ENCODE peak calls at places on chromosomes 2 and 18, in nine cellular contexts. One of them, this sample, is unnamed.

GRCh38 chr2:28155627-28156026 is 237.0 kb upstream of the FOSL2 start:
- DNase-seq in sigmoid colon: no peak
- DNase-seq in lower lobe of right lung: no peak
- DNase-seq in endodermal cell: peak; percentile 72
- DNase-seq in HL-60: peak; percentile 13
- DNase-seq in substantia nigra: no peak
- DNase-seq in colonic mucosa: no peak
- DNase-seq in CD8-positive, alpha-beta memory T cell: no peak
- DNase-seq in caudate nucleus: no peak
- DNase-seq in this sample: no peak

GRCh38 chr18:50428531-50429206 is 53.8 kb downstream of the SKA1 start:
- DNase-seq in sigmoid colon: no peak
- DNase-seq in lower lobe of right lung: no peak
- DNase-seq in endodermal cell: no peak
- DNase-seq in HL-60: no peak
- DNase-seq in substantia nigra: no peak
- DNase-seq in colonic mucosa: no peak
- DNase-seq in CD8-positive, alpha-beta memory T cell: no peak
- DNase-seq in caudate nucleus: no peak
- DNase-seq in this sample: no peak

GRCh38 chr2:64454316-64455030 is 511 bp downstream of the LGALSL start:
- DNase-seq in sigmoid colon: peak; percentile 83
- DNase-seq in lower lobe of right lung: peak; percentile 70
- DNase-seq in endodermal cell: peak; percentile 83
- DNase-seq in HL-60: peak; percentile 8
- DNase-seq in substantia nigra: peak; percentile 55
- DNase-seq in colonic mucosa: peak; percentile 56
- DNase-seq in CD8-positive, alpha-beta memory T cell: peak; percentile 22
- DNase-seq in caudate nucleus: no peak
- DNase-seq in this sample: peak; percentile 35

GRCh38 chr2:75729861-75730260 is 19.1 kb upstream of the GCFC2 start:
- DNase-seq in sigmoid colon: no peak
- DNase-seq in lower lobe of right lung: no peak
- DNase-seq in endodermal cell: no peak
- DNase-seq in HL-60: no peak
- DNase-seq in substantia nigra: no peak
- DNase-seq in colonic mucosa: no peak
- DNase-seq in CD8-positive, alpha-beta memory T cell: no peak
- DNase-seq in caudate nucleus: no peak
- DNase-seq in this sample: no peak

GRCh38 chr2:206230060-206230890 is 44.2 kb upstream of the ZDBF2 start:
- DNase-seq in sigmoid colon: no peak
- DNase-seq in lower lobe of right lung: no peak
- DNase-seq in endodermal cell: peak; percentile 84
- DNase-seq in HL-60: no peak
- DNase-seq in substantia nigra: no peak
- DNase-seq in colonic mucosa: no peak
- DNase-seq in CD8-positive, alpha-beta memory T cell: no peak
- DNase-seq in caudate nucleus: no peak
- DNase-seq in this sample: no peak

GRCh38 chr2:197240018-197240712 is 70.4 kb downstream of the ANKRD44 start:
- DNase-seq in sigmoid colon: no peak
- DNase-seq in lower lobe of right lung: no peak
- DNase-seq in endodermal cell: no peak
- DNase-seq in HL-60: no peak
- DNase-seq in substantia nigra: no peak
- DNase-seq in colonic mucosa: no peak
- DNase-seq in CD8-positive, alpha-beta memory T cell: no peak
- DNase-seq in caudate nucleus: no peak
- DNase-seq in this sample: no peak

GRCh38 chr2:226674123-226674522 is 125.5 kb downstream of the IRS1 start:
- DNase-seq in sigmoid colon: no peak
- DNase-seq in lower lobe of right lung: no peak
- DNase-seq in endodermal cell: no peak
- DNase-seq in HL-60: no peak
- DNase-seq in substantia nigra: no peak
- DNase-seq in colonic mucosa: no peak
- DNase-seq in CD8-positive, alpha-beta memory T cell: no peak
- DNase-seq in caudate nucleus: no peak
- DNase-seq in this sample: no peak

GRCh38 chr2:207477896-207478295 is 51.9 kb upstream of the CREB1 start:
- DNase-seq in sigmoid colon: no peak
- DNase-seq in lower lobe of right lung: no peak
- DNase-seq in endodermal cell: no peak
- DNase-seq in HL-60: no peak
- DNase-seq in substantia nigra: no peak
- DNase-seq in colonic mucosa: no peak
- DNase-seq in CD8-positive, alpha-beta memory T cell: no peak
- DNase-seq in caudate nucleus: no peak
- DNase-seq in this sample: no peak

GRCh38 chr2:235551965-235552364 is 58.1 kb downstream of the AGAP1 start:
- DNase-seq in sigmoid colon: no peak
- DNase-seq in lower lobe of right lung: peak; percentile 60
- DNase-seq in endodermal cell: peak; percentile 88
- DNase-seq in HL-60: no peak
- DNase-seq in substantia nigra: peak; percentile 70
- DNase-seq in colonic mucosa: peak; percentile 68
- DNase-seq in CD8-positive, alpha-beta memory T cell: no peak
- DNase-seq in caudate nucleus: no peak
- DNase-seq in this sample: peak; percentile 82

GRCh38 chr2:94986392-94986963 is 39.0 kb upstream of the MAL start:
- DNase-seq in sigmoid colon: no peak
- DNase-seq in lower lobe of right lung: no peak
- DNase-seq in endodermal cell: peak; percentile 87
- DNase-seq in HL-60: peak; percentile 14
- DNase-seq in substantia nigra: peak; percentile 25
- DNase-seq in colonic mucosa: peak; percentile 35
- DNase-seq in CD8-positive, alpha-beta memory T cell: no peak
- DNase-seq in caudate nucleus: no peak
- DNase-seq in this sample: peak; percentile 44

GRCh38 chr2:54757496-54757895 is 34.0 kb downstream of the EML6 start:
- DNase-seq in sigmoid colon: no peak
- DNase-seq in lower lobe of right lung: no peak
- DNase-seq in endodermal cell: peak; percentile 62
- DNase-seq in HL-60: no peak
- DNase-seq in substantia nigra: no peak
- DNase-seq in colonic mucosa: no peak
- DNase-seq in CD8-positive, alpha-beta memory T cell: no peak
- DNase-seq in caudate nucleus: no peak
- DNase-seq in this sample: no peak

GRCh38 chr2:10288606-10289005 is 14.1 kb upstream of the HPCAL1 start:
- DNase-seq in sigmoid colon: no peak
- DNase-seq in lower lobe of right lung: no peak
- DNase-seq in endodermal cell: no peak
- DNase-seq in HL-60: no peak
- DNase-seq in substantia nigra: no peak
- DNase-seq in colonic mucosa: no peak
- DNase-seq in CD8-positive, alpha-beta memory T cell: no peak
- DNase-seq in caudate nucleus: no peak
- DNase-seq in this sample: no peak

GRCh38 chr2:214810670-214811069 is 1.2 kb upstream of the BARD1 start:
- DNase-seq in sigmoid colon: no peak
- DNase-seq in lower lobe of right lung: peak; percentile 45
- DNase-seq in endodermal cell: peak; percentile 53
- DNase-seq in HL-60: no peak
- DNase-seq in substantia nigra: no peak
- DNase-seq in colonic mucosa: peak; percentile 32
- DNase-seq in CD8-positive, alpha-beta memory T cell: no peak
- DNase-seq in caudate nucleus: no peak
- DNase-seq in this sample: peak; percentile 30

GRCh38 chr18:54192900-54193299 is 31.6 kb downstream of the MBD2 start:
- DNase-seq in sigmoid colon: no peak
- DNase-seq in lower lobe of right lung: no peak
- DNase-seq in endodermal cell: no peak
- DNase-seq in HL-60: no peak
- DNase-seq in substantia nigra: no peak
- DNase-seq in colonic mucosa: no peak
- DNase-seq in CD8-positive, alpha-beta memory T cell: no peak
- DNase-seq in caudate nucleus: no peak
- DNase-seq in this sample: no peak

GRCh38 chr18:35159782-35160181 is 81.1 kb upstream of the ZNF397 start:
- DNase-seq in sigmoid colon: no peak
- DNase-seq in lower lobe of right lung: no peak
- DNase-seq in endodermal cell: no peak
- DNase-seq in HL-60: no peak
- DNase-seq in substantia nigra: no peak
- DNase-seq in colonic mucosa: no peak
- DNase-seq in CD8-positive, alpha-beta memory T cell: no peak
- DNase-seq in caudate nucleus: no peak
- DNase-seq in this sample: no peak

GRCh38 chr18:49251451-49251850 is 209.0 kb downstream of the DYM start:
- DNase-seq in sigmoid colon: no peak
- DNase-seq in lower lobe of right lung: no peak
- DNase-seq in endodermal cell: no peak
- DNase-seq in HL-60: no peak
- DNase-seq in substantia nigra: no peak
- DNase-seq in colonic mucosa: no peak
- DNase-seq in CD8-positive, alpha-beta memory T cell: no peak
- DNase-seq in caudate nucleus: no peak
- DNase-seq in this sample: no peak

GRCh38 chr18:49249523-49249922 is 210.9 kb downstream of the DYM start:
- DNase-seq in sigmoid colon: no peak
- DNase-seq in lower lobe of right lung: no peak
- DNase-seq in endodermal cell: no peak
- DNase-seq in HL-60: peak; percentile 72
- DNase-seq in substantia nigra: no peak
- DNase-seq in colonic mucosa: no peak
- DNase-seq in CD8-positive, alpha-beta memory T cell: no peak
- DNase-seq in caudate nucleus: no peak
- DNase-seq in this sample: no peak

GRCh38 chr18:49250819-49251388 is 209.5 kb downstream of the DYM start:
- DNase-seq in sigmoid colon: no peak
- DNase-seq in lower lobe of right lung: no peak
- DNase-seq in endodermal cell: no peak
- DNase-seq in HL-60: no peak
- DNase-seq in substantia nigra: no peak
- DNase-seq in colonic mucosa: no peak
- DNase-seq in CD8-positive, alpha-beta memory T cell: no peak
- DNase-seq in caudate nucleus: no peak
- DNase-seq in this sample: no peak

GRCh38 chr18:49243391-49243790 is 217.1 kb downstream of the DYM start:
- DNase-seq in sigmoid colon: no peak
- DNase-seq in lower lobe of right lung: no peak
- DNase-seq in endodermal cell: no peak
- DNase-seq in HL-60: no peak
- DNase-seq in substantia nigra: no peak
- DNase-seq in colonic mucosa: no peak
- DNase-seq in CD8-positive, alpha-beta memory T cell: no peak
- DNase-seq in caudate nucleus: no peak
- DNase-seq in this sample: no peak

GRCh38 chr18:49247786-49248185 is 212.7 kb downstream of the DYM start:
- DNase-seq in sigmoid colon: no peak
- DNase-seq in lower lobe of right lung: no peak
- DNase-seq in endodermal cell: no peak
- DNase-seq in HL-60: no peak
- DNase-seq in substantia nigra: no peak
- DNase-seq in colonic mucosa: no peak
- DNase-seq in CD8-positive, alpha-beta memory T cell: no peak
- DNase-seq in caudate nucleus: no peak
- DNase-seq in this sample: no peak
- H3K27ac ChIP-seq in sigmoid colon: no peak overlapping the region
- H3K27ac ChIP-seq in lower lobe of right lung: no peak overlapping the region
- H3K27ac ChIP-seq in endodermal cell: no peak overlapping the region
- H3K27ac ChIP-seq in HL-60: no peak overlapping the region
- H3K27ac ChIP-seq in substantia nigra: no peak overlapping the region
- H3K27ac ChIP-seq in colonic mucosa: no peak overlapping the region
- H3K27ac ChIP-seq in CD8-positive, alpha-beta memory T cell: no peak overlapping the region
- H3K27ac ChIP-seq in caudate nucleus: no peak overlapping the region
- H3K27ac ChIP-seq in this sample: no peak overlapping the region

GRCh38 chr2:127220807-127221527 is 868 bp upstream of the CYP27C1 start:
- DNase-seq in sigmoid colon: no peak
- DNase-seq in lower lobe of right lung: no peak
- DNase-seq in endodermal cell: peak; percentile 83
- DNase-seq in HL-60: no peak
- DNase-seq in substantia nigra: no peak
- DNase-seq in colonic mucosa: no peak
- DNase-seq in CD8-positive, alpha-beta memory T cell: no peak
- DNase-seq in caudate nucleus: no peak
- DNase-seq in this sample: no peak
- H3K27ac ChIP-seq in sigmoid colon: no peak overlapping the region
- H3K27ac ChIP-seq in lower lobe of right lung: no peak overlapping the region
- H3K27ac ChIP-seq in endodermal cell: peak overlapping the region; percentile 68
- H3K27ac ChIP-seq in HL-60: no peak overlapping the region
- H3K27ac ChIP-seq in substantia nigra: no peak overlapping the region
- H3K27ac ChIP-seq in colonic mucosa: no peak overlapping the region
- H3K27ac ChIP-seq in CD8-positive, alpha-beta memory T cell: no peak overlapping the region
- H3K27ac ChIP-seq in caudate nucleus: no peak overlapping the region
- H3K27ac ChIP-seq in this sample: no peak overlapping the region

GRCh38 chr2:239400000-239400831 is 604 bp downstream of the HDAC4 start:
- DNase-seq in sigmoid colon: peak; percentile 72
- DNase-seq in lower lobe of right lung: no peak
- DNase-seq in endodermal cell: peak; percentile 47
- DNase-seq in HL-60: no peak
- DNase-seq in substantia nigra: no peak
- DNase-seq in colonic mucosa: peak; percentile 50
- DNase-seq in CD8-positive, alpha-beta memory T cell: no peak
- DNase-seq in caudate nucleus: no peak
- DNase-seq in this sample: peak; percentile 67
- H3K27ac ChIP-seq in sigmoid colon: peak overlapping the region; percentile 87
- H3K27ac ChIP-seq in lower lobe of right lung: peak overlapping the region; percentile 39
- H3K27ac ChIP-seq in endodermal cell: no peak overlapping the region
- H3K27ac ChIP-seq in HL-60: peak overlapping the region; percentile 61
- H3K27ac ChIP-seq in substantia nigra: peak overlapping the region; percentile 7
- H3K27ac ChIP-seq in colonic mucosa: peak overlapping the region; percentile 13
- H3K27ac ChIP-seq in CD8-positive, alpha-beta memory T cell: peak overlapping the region; percentile 40
- H3K27ac ChIP-seq in caudate nucleus: no peak overlapping the region
- H3K27ac ChIP-seq in this sample: peak overlapping the region; percentile 69

GRCh38 chr2:45915523-45915922 is 264.0 kb downstream of the PRKCE start:
- DNase-seq in sigmoid colon: no peak
- DNase-seq in lower lobe of right lung: no peak
- DNase-seq in endodermal cell: no peak
- DNase-seq in HL-60: no peak
- DNase-seq in substantia nigra: no peak
- DNase-seq in colonic mucosa: no peak
- DNase-seq in CD8-positive, alpha-beta memory T cell: no peak
- DNase-seq in caudate nucleus: no peak
- DNase-seq in this sample: no peak

GRCh38 chr2:45921921-45922320 is 270.4 kb downstream of the PRKCE start:
- DNase-seq in sigmoid colon: no peak
- DNase-seq in lower lobe of right lung: no peak
- DNase-seq in endodermal cell: no peak
- DNase-seq in HL-60: no peak
- DNase-seq in substantia nigra: no peak
- DNase-seq in colonic mucosa: no peak
- DNase-seq in CD8-positive, alpha-beta memory T cell: no peak
- DNase-seq in caudate nucleus: no peak
- DNase-seq in this sample: no peak

GRCh38 chr2:45919711-45920111 is 268.2 kb downstream of the PRKCE start:
- DNase-seq in sigmoid colon: no peak
- DNase-seq in lower lobe of right lung: no peak
- DNase-seq in endodermal cell: no peak
- DNase-seq in HL-60: no peak
- DNase-seq in substantia nigra: no peak
- DNase-seq in colonic mucosa: no peak
- DNase-seq in CD8-positive, alpha-beta memory T cell: no peak
- DNase-seq in caudate nucleus: no peak
- DNase-seq in this sample: no peak

GRCh38 chr2:45922577-45922988 is 271.1 kb downstream of the PRKCE start:
- DNase-seq in sigmoid colon: no peak
- DNase-seq in lower lobe of right lung: no peak
- DNase-seq in endodermal cell: peak; percentile 57
- DNase-seq in HL-60: no peak
- DNase-seq in substantia nigra: no peak
- DNase-seq in colonic mucosa: no peak
- DNase-seq in CD8-positive, alpha-beta memory T cell: no peak
- DNase-seq in caudate nucleus: no peak
- DNase-seq in this sample: peak; percentile 28

GRCh38 chr2:45918816-45919655 is 267.6 kb downstream of the PRKCE start:
- DNase-seq in sigmoid colon: no peak
- DNase-seq in lower lobe of right lung: no peak
- DNase-seq in endodermal cell: no peak
- DNase-seq in HL-60: no peak
- DNase-seq in substantia nigra: no peak
- DNase-seq in colonic mucosa: no peak
- DNase-seq in CD8-positive, alpha-beta memory T cell: no peak
- DNase-seq in caudate nucleus: no peak
- DNase-seq in this sample: peak; percentile 29
- H3K27ac ChIP-seq in sigmoid colon: no peak overlapping the region
- H3K27ac ChIP-seq in lower lobe of right lung: no peak overlapping the region
- H3K27ac ChIP-seq in endodermal cell: no peak overlapping the region
- H3K27ac ChIP-seq in HL-60: peak overlapping the region; percentile 28
- H3K27ac ChIP-seq in substantia nigra: no peak overlapping the region
- H3K27ac ChIP-seq in colonic mucosa: no peak overlapping the region
- H3K27ac ChIP-seq in CD8-positive, alpha-beta memory T cell: no peak overlapping the region
- H3K27ac ChIP-seq in caudate nucleus: no peak overlapping the region
- H3K27ac ChIP-seq in this sample: no peak overlapping the region

This sample was measured in small intestine.